ENCODE peak calls at places on chromosomes 16 and 17, in four cellular contexts. K is endodermal cell, V is upper lobe of right lung, E is RWPE2. J is an unnamed sample.

GRCh38 chr16:53282975-53283946 is 151.0 kb upstream of the RBL2 start:
- DNase-seq in V (no peak), E (no peak), K (no peak), J (no peak)

GRCh38 chr16:85055503-85056210 is 28.1 kb downstream of the KIAA0513 start:
- DNase-seq in V (peak; percentile 70), E (no peak), K (no peak), J (peak; percentile 35)

GRCh38 chr16:87203060-87203656 is 114.0 kb downstream of the C16orf95 start:
- DNase-seq in V (peak; percentile 85), K (peak; percentile 93), E (no peak), J (peak; percentile 32)

GRCh38 chr17:49580055-49580721 is 4.5 kb downstream of the NXPH3 start:
- DNase-seq in E (no peak), V (no peak), K (peak; percentile 52), J (no peak)

GRCh38 chr17:82846061-82846691 is 6.4 kb upstream of the ZNF750 start:
- DNase-seq in K (peak; percentile 49), E (peak; percentile 53), V (peak; percentile 48), J (no peak)

GRCh38 chr16:30027588-30028437 is 3.3 kb downstream of the TLCD3B start:
- DNase-seq in E (no peak), K (no peak), V (no peak), J (no peak)

GRCh38 chr17:17126131-17127110 is 79.7 kb downstream of the PLD6 start:
- DNase-seq in V (no peak), K (no peak), E (no peak), J (no peak)

GRCh38 chr17:82930924-82931695 is 91.3 kb upstream of the ZNF750 start:
- DNase-seq in K (no peak), V (peak; percentile 61), E (peak; percentile 63), J (no peak)

GRCh38 chr17:62592305-62593099 is 35.0 kb upstream of the MRC2 start:
- DNase-seq in V (no peak), E (no peak), K (no peak), J (peak; percentile 70)

GRCh38 chr16:17885659-17886200 is 415.0 kb upstream of the XYLT1 start:
- DNase-seq in V (no peak), K (peak; percentile 46), E (no peak), J (no peak)

GRCh38 chr17:7818026-7818425 is 16.0 kb upstream of the KDM6B start:
- DNase-seq in V (no peak), E (no peak), K (peak; percentile 42), J (no peak)

GRCh38 chr16:21268236-21268635 is 9.9 kb downstream of the CRYM start:
- DNase-seq in V (no peak), K (no peak), E (no peak), J (no peak)

GRCh38 chr17:71203953-71204352 is 916.9 kb upstream of the SOX9 start:
- DNase-seq in V (no peak), K (no peak), E (no peak), J (no peak)

GRCh38 chr16:49563666-49564065 is 190.1 kb downstream of the C16orf78 start:
- DNase-seq in V (no peak), K (no peak), E (no peak), J (no peak)

GRCh38 chr17:57284984-57285646 is 28.8 kb downstream of the MSI2 start:
- DNase-seq in K (peak; percentile 67), E (no peak), V (no peak), J (no peak)

GRCh38 chr17:80463784-80464400 is 12.5 kb downstream of the NPTX1 start:
- DNase-seq in E (no peak), V (no peak), K (no peak), J (no peak)

GRCh38 chr16:9068886-9069285 is 22.6 kb upstream of the HAPSTR1 start:
- DNase-seq in V (no peak), K (no peak), E (no peak), J (peak; percentile 41)

GRCh38 chr17:55496094-55496881 is 15.0 kb downstream of the SMIM36 start:
- DNase-seq in E (no peak), K (no peak), V (no peak), J (peak; percentile 74)
- TF ChIP-seq CTCF in E (no peak), K (no peak), V (no peak), J (peak; percentile 43)

GRCh38 chr17:64069143-64069542 is 48.7 kb upstream of the ICAM2 start:
- DNase-seq in V (no peak), K (no peak), E (no peak), J (no peak)

GRCh38 chr17:64064331-64064730 is 43.9 kb upstream of the ICAM2 start:
- DNase-seq in K (no peak), V (no peak), E (no peak), J (peak; percentile 37)

GRCh38 chr17:64067642-64068041 is 47.2 kb upstream of the ICAM2 start:
- DNase-seq in V (no peak), K (no peak), E (no peak), J (no peak)

GRCh38 chr17:64063766-64064224 is 43.4 kb upstream of the ICAM2 start:
- DNase-seq in E (no peak), K (peak; percentile 97), V (peak; percentile 93), J (peak; percentile 46)

GRCh38 chr17:64066709-64067108 is 46.3 kb upstream of the ICAM2 start:
- DNase-seq in V (no peak), K (no peak), E (no peak), J (no peak)
- H3K4me1 ChIP-seq in V (no peaks in the 10 kb centered on the region), K (no peaks in the 10 kb centered on the region), E (no peaks in the 10 kb centered on the region), J (no peaks in the 10 kb centered on the region)

DNA sequence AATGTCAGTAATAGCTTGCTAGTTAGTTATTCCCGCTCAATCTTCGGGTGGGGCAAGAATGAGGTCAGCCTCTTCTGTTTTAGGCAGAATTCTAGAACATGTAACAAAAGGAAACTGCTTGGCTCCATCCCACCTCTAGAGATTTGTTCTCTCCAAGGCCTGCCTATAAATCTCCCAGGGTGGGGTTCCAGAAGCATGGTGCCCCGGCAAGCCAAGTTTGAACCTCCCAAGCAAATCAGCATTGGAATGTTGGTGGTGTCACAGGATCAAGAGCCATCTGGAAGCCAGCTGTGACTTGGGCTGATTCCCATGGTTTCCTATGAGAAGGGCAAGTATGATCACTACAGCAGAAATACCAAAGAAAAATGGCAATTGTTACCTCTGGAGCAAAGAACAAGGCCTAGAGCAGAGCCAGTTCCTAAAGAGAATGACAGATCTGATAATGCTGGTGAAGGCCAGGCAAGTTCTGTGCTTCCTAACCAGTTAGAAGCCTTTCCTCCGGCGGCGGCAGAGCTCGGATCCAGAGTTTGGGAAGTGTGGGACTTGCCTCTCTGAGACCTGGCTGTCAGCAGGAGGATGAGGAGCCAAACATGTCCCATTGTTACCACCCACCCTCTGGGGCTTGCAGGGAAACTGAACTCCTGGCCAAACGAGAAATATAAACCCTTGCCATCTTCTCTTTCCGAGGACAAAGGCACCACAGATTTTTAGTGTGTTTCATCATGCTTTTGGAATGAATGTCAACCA is 80.0 kb upstream of the SMURF2 start:
- DNase-seq in V (no peak), K (peak; percentile 77), E (no peak), J (no peak)
- H3K27ac ChIP-seq in V (peak overlapping the region; percentile 48), K (no peak overlapping the region), E (no peak overlapping the region), J (no peak overlapping the region)

DNA sequence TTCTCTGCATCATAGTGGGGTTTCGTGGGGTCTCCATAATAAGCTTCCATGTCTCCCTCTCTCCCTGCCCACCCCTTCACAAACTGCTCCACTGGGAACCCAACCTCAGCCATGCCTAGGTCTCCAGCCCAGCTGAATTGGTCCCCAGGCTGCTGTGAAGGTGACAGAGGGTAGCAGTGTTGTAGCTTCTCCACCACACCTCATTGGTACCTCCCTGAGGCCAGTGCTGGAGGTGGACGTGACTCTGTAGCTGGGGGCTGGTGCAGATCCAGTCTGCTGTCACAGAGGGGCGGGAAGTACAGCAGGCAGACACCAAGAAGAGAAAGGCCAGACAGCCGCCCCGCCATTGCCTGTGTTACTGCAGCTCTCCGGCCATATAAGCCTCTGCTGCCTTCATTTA is 82.1 kb downstream of the OR1D5 start:
- DNase-seq in V (peak; percentile 16), E (no peak), K (peak; percentile 38), J (no peak)
- TF ChIP-seq CTCF in V (no peak), E (no peak), K (no peak), J (no peak)

GRCh38 chr17:77725851-77726250 is 232.7 kb upstream of the TNRC6C start:
- DNase-seq in V (no peak), K (peak; percentile 26), E (no peak), J (no peak)

GRCh38 chr17:77728871-77729270 is 229.6 kb upstream of the TNRC6C start:
- DNase-seq in K (peak; percentile 22), E (no peak), V (no peak), J (no peak)

GRCh38 chr17:77726549-77726957 is 231.9 kb upstream of the TNRC6C start:
- DNase-seq in E (no peak), K (peak; percentile 20), V (no peak), J (no peak)

GRCh38 chr17:77728022-77728671 is 230.4 kb upstream of the TNRC6C start:
- DNase-seq in V (no peak), E (peak; percentile 34), K (peak; percentile 73), J (no peak)

GRCh38 chr17:77727216-77727615 is 231.3 kb upstream of the TNRC6C start:
- DNase-seq in E (peak; percentile 30), K (peak; percentile 31), V (no peak), J (no peak)
- H3K4me1 ChIP-seq in E (no peaks in the 10 kb centered on the region), K (no peaks in the 10 kb centered on the region), V (no peaks in the 10 kb centered on the region), J (no peaks in the 10 kb centered on the region)

GRCh38 chr17:29212681-29213121 is 32.5 kb upstream of the MYO18A start:
- DNase-seq in K (no peak), V (no peak), E (no peak), J (peak; percentile 48)
- H3K27ac ChIP-seq in K (no peak overlapping the region), V (no peak overlapping the region), E (no peak overlapping the region), J (peak overlapping the region; percentile 66)

DNA sequence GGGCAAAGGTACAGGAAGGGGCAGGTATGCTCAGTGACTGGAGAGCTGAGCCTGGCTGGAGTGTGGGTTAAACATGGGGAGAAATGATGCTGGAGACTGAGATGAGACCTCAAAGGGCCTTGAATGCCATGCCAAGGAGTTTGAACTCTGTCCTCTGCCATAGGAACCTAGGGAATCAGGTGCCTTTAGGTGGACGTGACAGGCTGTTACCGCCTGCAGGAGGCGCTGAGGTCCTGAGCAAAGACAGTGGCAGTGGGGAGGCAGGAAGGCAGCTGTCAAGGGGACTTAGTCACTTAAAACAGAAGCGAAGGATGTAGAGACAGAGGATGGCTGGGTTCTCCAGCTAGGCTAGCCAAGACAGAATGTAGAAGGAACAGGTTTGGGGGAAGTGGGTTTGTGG is 9.1 kb downstream of the PSMB3 start:
- DNase-seq in V (no peak), E (no peak), K (peak; percentile 94), J (no peak)
- TF ChIP-seq CTCF in V (peak; percentile 27), E (no peak), K (peak; percentile 88), J (peak; percentile 63)